ENCODE peak calls at places on chromosome 1, in ten cellular contexts. One of them, this sample, is unnamed.

GRCh38 chr1:77796695-77797405 is 17.4 kb downstream of the MIGA1 start:
- DNase-seq in breast epithelium: no peak
- DNase-seq in HFF-Myc: no peak
- DNase-seq in cardiac muscle cell: no peak
- DNase-seq in body of pancreas: no peak
- DNase-seq in sigmoid colon: no peak
- DNase-seq in suprapubic skin: no peak
- DNase-seq in OCI-LY7: no peak
- DNase-seq in CD8-positive, alpha-beta T cell: no peak
- DNase-seq in keratinocyte: no peak
- DNase-seq in this sample: no peak

GRCh38 chr1:40663324-40664166 is 1.9 kb downstream of the RIMS3 start:
- DNase-seq in breast epithelium: no peak
- DNase-seq in HFF-Myc: no peak
- DNase-seq in cardiac muscle cell: no peak
- DNase-seq in body of pancreas: no peak
- DNase-seq in sigmoid colon: no peak
- DNase-seq in suprapubic skin: no peak
- DNase-seq in OCI-LY7: peak
- DNase-seq in CD8-positive, alpha-beta T cell: no peak
- DNase-seq in keratinocyte: no peak
- DNase-seq in this sample: no peak

GRCh38 chr1:159429074-159429861 is 2.7 kb upstream of the OR10J4 start:
- DNase-seq in breast epithelium: no peak
- DNase-seq in HFF-Myc: no peak
- DNase-seq in cardiac muscle cell: no peak
- DNase-seq in body of pancreas: no peak
- DNase-seq in sigmoid colon: no peak
- DNase-seq in suprapubic skin: no peak
- DNase-seq in OCI-LY7: no peak
- DNase-seq in CD8-positive, alpha-beta T cell: no peak
- DNase-seq in keratinocyte: no peak
- DNase-seq in this sample: peak

GRCh38 chr1:10777749-10778574 is 18.5 kb downstream of the CASZ1 start:
- DNase-seq in breast epithelium: no peak
- DNase-seq in HFF-Myc: no peak
- DNase-seq in cardiac muscle cell: no peak
- DNase-seq in body of pancreas: no peak
- DNase-seq in sigmoid colon: no peak
- DNase-seq in suprapubic skin: no peak
- DNase-seq in OCI-LY7: no peak
- DNase-seq in CD8-positive, alpha-beta T cell: no peak
- DNase-seq in keratinocyte: no peak
- DNase-seq in this sample: no peak

GRCh38 chr1:235073331-235073967 is 55.2 kb downstream of the TOMM20 start:
- DNase-seq in breast epithelium: peak
- DNase-seq in HFF-Myc: no peak
- DNase-seq in cardiac muscle cell: no peak
- DNase-seq in body of pancreas: peak
- DNase-seq in sigmoid colon: no peak
- DNase-seq in suprapubic skin: peak
- DNase-seq in OCI-LY7: no peak
- DNase-seq in CD8-positive, alpha-beta T cell: no peak
- DNase-seq in keratinocyte: peak
- DNase-seq in this sample: no peak

GRCh38 chr1:10495942-10496341 is 21.2 kb downstream of the PEX14 start:
- DNase-seq in breast epithelium: no peak
- DNase-seq in HFF-Myc: no peak
- DNase-seq in cardiac muscle cell: no peak
- DNase-seq in body of pancreas: no peak
- DNase-seq in sigmoid colon: no peak
- DNase-seq in suprapubic skin: peak
- DNase-seq in OCI-LY7: no peak
- DNase-seq in CD8-positive, alpha-beta T cell: no peak
- DNase-seq in keratinocyte: peak
- DNase-seq in this sample: peak

GRCh38 chr1:91282695-91283420 is 121.8 kb downstream of the HFM1 start:
- DNase-seq in breast epithelium: no peak
- DNase-seq in HFF-Myc: peak
- DNase-seq in cardiac muscle cell: peak
- DNase-seq in body of pancreas: peak
- DNase-seq in sigmoid colon: peak
- DNase-seq in suprapubic skin: peak
- DNase-seq in OCI-LY7: peak
- DNase-seq in CD8-positive, alpha-beta T cell: no peak
- DNase-seq in keratinocyte: no peak
- DNase-seq in this sample: peak

GRCh38 chr1:226945106-226945857 is 5.2 kb downstream of the COQ8A start:
- DNase-seq in breast epithelium: no peak
- DNase-seq in HFF-Myc: no peak
- DNase-seq in cardiac muscle cell: no peak
- DNase-seq in body of pancreas: peak
- DNase-seq in sigmoid colon: no peak
- DNase-seq in suprapubic skin: no peak
- DNase-seq in OCI-LY7: no peak
- DNase-seq in CD8-positive, alpha-beta T cell: no peak
- DNase-seq in keratinocyte: no peak
- DNase-seq in this sample: no peak

GRCh38 chr1:19007491-19008441 is 51.3 kb upstream of the IFFO2 start:
- DNase-seq in breast epithelium: no peak
- DNase-seq in HFF-Myc: no peak
- DNase-seq in cardiac muscle cell: no peak
- DNase-seq in body of pancreas: peak
- DNase-seq in sigmoid colon: no peak
- DNase-seq in suprapubic skin: no peak
- DNase-seq in OCI-LY7: no peak
- DNase-seq in CD8-positive, alpha-beta T cell: no peak
- DNase-seq in keratinocyte: no peak
- DNase-seq in this sample: no peak

GRCh38 chr1:205068457-205069035 is 15.7 kb downstream of the TMEM81 start:
- DNase-seq in breast epithelium: no peak
- DNase-seq in HFF-Myc: no peak
- DNase-seq in cardiac muscle cell: no peak
- DNase-seq in body of pancreas: no peak
- DNase-seq in sigmoid colon: no peak
- DNase-seq in suprapubic skin: no peak
- DNase-seq in OCI-LY7: no peak
- DNase-seq in CD8-positive, alpha-beta T cell: no peak
- DNase-seq in keratinocyte: no peak
- DNase-seq in this sample: no peak

GRCh38 chr1:10555635-10556429 is 81.1 kb downstream of the PEX14 start:
- DNase-seq in breast epithelium: no peak
- DNase-seq in HFF-Myc: no peak
- DNase-seq in cardiac muscle cell: peak
- DNase-seq in body of pancreas: peak
- DNase-seq in sigmoid colon: no peak
- DNase-seq in suprapubic skin: no peak
- DNase-seq in OCI-LY7: peak
- DNase-seq in CD8-positive, alpha-beta T cell: no peak
- DNase-seq in keratinocyte: no peak
- DNase-seq in this sample: no peak

GRCh38 chr1:209787551-209787950 is 3.2 kb upstream of the C1orf74 start:
- DNase-seq in breast epithelium: no peak
- DNase-seq in HFF-Myc: no peak
- DNase-seq in cardiac muscle cell: no peak
- DNase-seq in body of pancreas: peak
- DNase-seq in sigmoid colon: peak
- DNase-seq in suprapubic skin: no peak
- DNase-seq in OCI-LY7: no peak
- DNase-seq in CD8-positive, alpha-beta T cell: no peak
- DNase-seq in keratinocyte: no peak
- DNase-seq in this sample: no peak

GRCh38 chr1:12442217-12442616 is 175.8 kb downstream of the DHRS3 start:
- DNase-seq in breast epithelium: no peak
- DNase-seq in HFF-Myc: no peak
- DNase-seq in cardiac muscle cell: no peak
- DNase-seq in body of pancreas: no peak
- DNase-seq in sigmoid colon: no peak
- DNase-seq in suprapubic skin: no peak
- DNase-seq in OCI-LY7: no peak
- DNase-seq in CD8-positive, alpha-beta T cell: no peak
- DNase-seq in keratinocyte: no peak
- DNase-seq in this sample: no peak
- H3K4me3 ChIP-seq in breast epithelium: no peak
- H3K4me3 ChIP-seq in HFF-Myc: no peak
- H3K4me3 ChIP-seq in cardiac muscle cell: no peak
- H3K4me3 ChIP-seq in body of pancreas: no peak
- H3K4me3 ChIP-seq in sigmoid colon: no peak
- H3K4me3 ChIP-seq in suprapubic skin: no peak
- H3K4me3 ChIP-seq in OCI-LY7: no peak
- H3K4me3 ChIP-seq in CD8-positive, alpha-beta T cell: no peak
- H3K4me3 ChIP-seq in keratinocyte: no peak
- H3K4me3 ChIP-seq in this sample: no peak

DNA sequence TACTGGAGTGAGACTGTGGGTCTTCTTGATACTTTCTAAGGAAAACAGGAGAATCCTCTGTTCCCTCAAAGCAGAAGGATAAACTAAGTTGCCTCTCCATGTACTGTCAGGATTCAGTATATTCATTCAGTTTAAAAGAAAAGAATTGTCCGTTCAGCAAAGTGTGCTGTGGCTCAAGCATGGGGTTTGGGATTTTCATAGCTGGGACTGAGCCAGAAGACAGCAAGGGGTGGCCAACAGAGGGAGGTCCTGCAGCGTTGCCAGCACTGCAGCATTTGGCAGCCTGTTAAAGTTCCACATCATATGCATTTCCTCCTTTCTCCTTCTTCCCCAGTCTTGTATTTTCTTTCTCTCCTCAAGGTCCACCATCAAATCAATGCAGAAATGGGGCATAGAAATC is 75.1 kb downstream of the DTL start:
- DNase-seq in breast epithelium: no peak
- DNase-seq in HFF-Myc: no peak
- DNase-seq in cardiac muscle cell: peak
- DNase-seq in body of pancreas: peak
- DNase-seq in sigmoid colon: no peak
- DNase-seq in suprapubic skin: no peak
- DNase-seq in OCI-LY7: no peak
- DNase-seq in CD8-positive, alpha-beta T cell: no peak
- DNase-seq in keratinocyte: no peak
- DNase-seq in this sample: no peak
- TF ChIP-seq CTCF in breast epithelium: no peak
- TF ChIP-seq CTCF in HFF-Myc: no peak
- TF ChIP-seq CTCF in cardiac muscle cell: peak
- TF ChIP-seq CTCF in body of pancreas: no peak
- TF ChIP-seq CTCF in sigmoid colon: peak
- TF ChIP-seq CTCF in suprapubic skin: no peak
- TF ChIP-seq CTCF in OCI-LY7: no peak
- TF ChIP-seq CTCF in CD8-positive, alpha-beta T cell: no peak
- TF ChIP-seq CTCF in keratinocyte: no peak
- TF ChIP-seq CTCF in this sample: peak

DNA sequence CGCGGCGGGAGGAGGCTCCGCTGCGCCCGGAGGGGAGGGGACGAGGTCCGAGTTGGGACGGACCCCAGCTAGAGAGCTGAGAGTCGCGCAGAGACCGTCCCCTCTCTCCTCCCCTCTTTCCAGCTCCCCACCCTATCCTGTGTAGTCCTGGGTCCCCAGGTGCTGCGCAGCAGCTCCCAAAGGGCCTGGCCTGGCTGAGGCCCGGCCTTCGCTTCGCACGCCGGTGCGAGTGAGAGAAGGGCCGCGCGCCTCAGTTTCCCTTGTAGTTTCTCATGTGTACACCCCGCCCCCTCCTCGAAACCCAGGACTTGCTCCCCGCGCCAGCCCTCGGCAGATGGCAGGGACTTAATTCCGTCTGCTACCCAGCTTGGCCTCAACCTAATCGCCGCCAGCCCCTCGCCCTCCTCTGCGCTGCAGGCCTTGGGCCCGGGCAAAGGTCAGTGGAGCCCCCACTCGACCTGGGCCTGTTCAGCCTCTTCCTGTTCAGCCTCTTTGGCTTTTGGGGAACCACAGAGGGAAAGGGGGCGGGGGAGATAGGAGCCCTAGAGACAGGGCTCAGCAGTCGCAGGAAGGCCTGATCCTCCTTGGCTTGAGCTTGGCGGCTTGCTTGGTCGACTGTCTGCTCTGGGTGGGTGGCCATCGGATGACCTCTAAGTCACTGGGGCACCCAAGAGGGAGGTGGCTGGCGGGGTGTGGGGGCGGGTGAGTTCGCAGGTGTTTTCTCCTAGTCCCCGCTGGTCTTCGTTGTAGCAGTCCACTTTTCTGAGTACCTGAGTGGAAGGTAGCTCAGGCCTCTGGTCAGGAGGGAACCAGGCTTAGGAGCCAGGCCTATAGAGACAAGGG is 1.0 kb downstream of the ZNF687 start:
- DNase-seq in breast epithelium: no peak
- DNase-seq in HFF-Myc: no peak
- DNase-seq in cardiac muscle cell: peak
- DNase-seq in body of pancreas: peak
- DNase-seq in sigmoid colon: peak
- DNase-seq in suprapubic skin: peak
- DNase-seq in OCI-LY7: peak
- DNase-seq in CD8-positive, alpha-beta T cell: no peak
- DNase-seq in keratinocyte: no peak
- DNase-seq in this sample: no peak
- H3K4me3 ChIP-seq in breast epithelium: peak
- H3K4me3 ChIP-seq in HFF-Myc: peak
- H3K4me3 ChIP-seq in cardiac muscle cell: peak
- H3K4me3 ChIP-seq in body of pancreas: peak
- H3K4me3 ChIP-seq in sigmoid colon: peak
- H3K4me3 ChIP-seq in suprapubic skin: peak
- H3K4me3 ChIP-seq in OCI-LY7: peak
- H3K4me3 ChIP-seq in CD8-positive, alpha-beta T cell: peak
- H3K4me3 ChIP-seq in keratinocyte: peak
- H3K4me3 ChIP-seq in this sample: peak

DNA sequence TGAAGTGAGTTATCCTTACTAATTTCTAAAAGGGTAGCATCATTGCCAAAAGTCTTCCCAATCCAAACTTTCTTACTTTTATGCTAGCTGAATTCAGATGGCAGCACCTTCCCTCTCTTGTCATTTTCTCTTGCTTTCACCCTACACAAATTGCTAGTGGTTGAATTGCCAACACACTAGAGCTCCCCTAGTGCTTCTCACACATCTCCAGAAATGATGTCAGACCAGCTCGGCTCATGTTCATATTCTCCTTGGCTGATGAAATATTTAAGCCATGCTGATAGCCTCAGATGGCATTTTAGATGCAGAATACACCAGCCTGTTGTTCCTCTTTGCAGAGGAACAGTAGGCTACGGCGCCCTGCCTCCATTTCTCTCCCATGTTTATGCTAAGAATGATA is 256.8 kb downstream of the PTBP2 start:
- DNase-seq in breast epithelium: no peak
- DNase-seq in HFF-Myc: no peak
- DNase-seq in cardiac muscle cell: no peak
- DNase-seq in body of pancreas: no peak
- DNase-seq in sigmoid colon: no peak
- DNase-seq in suprapubic skin: no peak
- DNase-seq in OCI-LY7: no peak
- DNase-seq in CD8-positive, alpha-beta T cell: no peak
- DNase-seq in keratinocyte: no peak
- DNase-seq in this sample: no peak
- TF ChIP-seq CTCF in breast epithelium: no peak
- TF ChIP-seq CTCF in HFF-Myc: no peak
- TF ChIP-seq CTCF in cardiac muscle cell: no peak
- TF ChIP-seq CTCF in body of pancreas: no peak
- TF ChIP-seq CTCF in sigmoid colon: no peak
- TF ChIP-seq CTCF in suprapubic skin: no peak
- TF ChIP-seq CTCF in OCI-LY7: no peak
- TF ChIP-seq CTCF in CD8-positive, alpha-beta T cell: no peak
- TF ChIP-seq CTCF in keratinocyte: no peak
- TF ChIP-seq CTCF in this sample: no peak